ENCODE peak calls at places on chromosomes 4 and X, in nine cellular contexts. R, W, Q, D, L, X, H, B and C are unnamed samples.

GRCh38 chrX:21926527-21927278 is 13.8 kb upstream of the SMS start:
- DNase-seq in R (peak), W (no peak), Q (peak), D (peak), L (peak), X (no peak), H (no peak), B (no peak), C (no peak)

GRCh38 chr4:158016511-158016910 is 156.3 kb downstream of the GASK1B start:
- DNase-seq in R (peak), W (no peak), Q (no peak), D (no peak), L (no peak), X (no peak), H (no peak), B (no peak), C (no peak)

GRCh38 chr4:39565925-39566630 is 38.8 kb upstream of the UGDH start:
- DNase-seq in R (peak), W (no peak), Q (peak), D (no peak), L (peak), X (no peak), H (no peak), B (no peak), C (no peak)

GRCh38 chrX:106928227-106928626 is 8.0 kb downstream of the CLDN2 start:
- DNase-seq in R (no peak), W (no peak), Q (no peak), D (no peak), L (no peak), X (no peak), H (no peak), B (no peak), C (no peak)

GRCh38 chrX:38006778-38007177 is 425 bp downstream of the SYTL5 start:
- DNase-seq in R (no peak), W (no peak), Q (no peak), D (no peak), L (no peak), X (no peak), H (no peak), B (no peak), C (no peak)

GRCh38 chr4:16772366-16772850 is 126.0 kb downstream of the LDB2 start:
- DNase-seq in R (peak), W (no peak), Q (no peak), D (no peak), L (no peak), X (no peak), H (no peak), B (no peak), C (no peak)

GRCh38 chr4:113469926-113470325 is 291.6 kb downstream of the CAMK2D start:
- DNase-seq in R (no peak), W (no peak), Q (peak), D (no peak), L (no peak), X (no peak), H (no peak), B (no peak), C (no peak)

GRCh38 chr4:178198691-178199090 is 756.5 kb upstream of the AGA start:
- DNase-seq in R (no peak), W (no peak), Q (no peak), D (no peak), L (no peak), X (no peak), H (no peak), B (no peak), C (no peak)

GRCh38 chr4:24322517-24322916 is 261.8 kb downstream of the DHX15 start:
- DNase-seq in R (peak), W (no peak), Q (no peak), D (no peak), L (peak), X (no peak), H (no peak), B (no peak), C (no peak)

GRCh38 chrX:72052415-72053090 is 79.2 kb downstream of the RTL5 start:
- DNase-seq in R (no peak), W (no peak), Q (no peak), D (no peak), L (peak), X (no peak), H (no peak), B (no peak), C (no peak)

GRCh38 chr4:116925900-116926457 is 159.4 kb downstream of the TRAM1L1 start:
- DNase-seq in R (no peak), W (no peak), Q (peak), D (no peak), L (peak), X (no peak), H (peak), B (no peak), C (peak)

GRCh38 chr4:183300070-183300469 is 20.0 kb downstream of the CLDN22 start:
- DNase-seq in R (peak), W (no peak), Q (peak), D (no peak), L (peak), X (no peak), H (peak), B (peak), C (no peak)

GRCh38 chr4:26223160-26223559 is 97.7 kb upstream of the RBPJ start:
- DNase-seq in R (peak), W (no peak), Q (no peak), D (no peak), L (no peak), X (no peak), H (no peak), B (no peak), C (no peak)

GRCh38 chr4:152849350-152849749 is 69.6 kb downstream of the ARFIP1 start:
- DNase-seq in R (no peak), W (no peak), Q (no peak), D (no peak), L (no peak), X (no peak), H (no peak), B (no peak), C (no peak)

GRCh38 chrX:148867596-148867995 is 367.2 kb downstream of the AFF2 start:
- DNase-seq in R (no peak), W (no peak), Q (no peak), D (no peak), L (no peak), X (no peak), H (no peak), B (no peak), C (no peak)

GRCh38 chrX:20515841-20516461 is 249.2 kb upstream of the RPS6KA3 start:
- DNase-seq in R (peak), W (no peak), Q (peak), D (peak), L (peak), X (peak), H (no peak), B (no peak), C (no peak)

GRCh38 chrX:68043713-68044438 is 389.4 kb downstream of the OPHN1 start:
- DNase-seq in R (no peak), W (no peak), Q (no peak), D (no peak), L (no peak), X (no peak), H (no peak), B (no peak), C (no peak)

GRCh38 chrX:42704454-42704853 is 73.5 kb downstream of the PPP1R2C start:
- DNase-seq in R (peak), W (no peak), Q (no peak), D (no peak), L (no peak), X (no peak), H (no peak), B (no peak), C (no peak)

GRCh38 chr4:25180524-25181131 is 20.4 kb upstream of the SEPSECS start:
- DNase-seq in R (peak), W (no peak), Q (peak), D (no peak), L (peak), X (peak), H (no peak), B (peak), C (peak)

GRCh38 chr4:172830295-172830764 is 338.3 kb upstream of the GALNT7 start:
- DNase-seq in R (peak), W (peak), Q (peak), D (no peak), L (peak), X (no peak), H (no peak), B (peak), C (peak)

GRCh38 chr4:139176299-139177048 is 544 bp downstream of the ELF2 start:
- DNase-seq in R (peak), W (peak), Q (peak), D (peak), L (peak), X (peak), H (peak), B (peak), C (peak)

GRCh38 chr4:25299476-25300203 is 12.9 kb upstream of the ZCCHC4 start:
- DNase-seq in R (no peak), W (no peak), Q (peak), D (no peak), L (peak), X (no peak), H (peak), B (peak), C (no peak)

GRCh38 chr4:122796801-122797404 is 29.7 kb upstream of the FGF2 start:
- DNase-seq in R (no peak), W (no peak), Q (no peak), D (no peak), L (peak), X (no peak), H (no peak), B (no peak), C (no peak)

GRCh38 chr4:41921476-41921875 is 13.8 kb upstream of the TMEM33 start:
- DNase-seq in R (no peak), W (no peak), Q (no peak), D (no peak), L (no peak), X (no peak), H (no peak), B (no peak), C (no peak)

GRCh38 chr4:75820676-75821075 is 81.6 kb downstream of the PPEF2 start:
- DNase-seq in R (no peak), W (no peak), Q (no peak), D (no peak), L (no peak), X (no peak), H (no peak), B (no peak), C (no peak)

GRCh38 chr4:4870493-4871266 is 11.2 kb downstream of the MSX1 start:
- DNase-seq in R (no peak), W (no peak), Q (no peak), D (no peak), L (no peak), X (no peak), H (no peak), B (no peak), C (no peak)

GRCh38 chrX:115606861-115607260 is 45.9 kb downstream of the PLS3 start:
- DNase-seq in R (no peak), W (no peak), Q (no peak), D (no peak), L (peak), X (no peak), H (no peak), B (no peak), C (no peak)

GRCh38 chr4:71841336-71841735 is 57.5 kb upstream of the GC start:
- DNase-seq in R (no peak), W (no peak), Q (no peak), D (no peak), L (no peak), X (no peak), H (no peak), B (no peak), C (no peak)

GRCh38 chr4:123416462-123416861 is 19.9 kb downstream of the SPRY1 start:
- DNase-seq in R (no peak), W (no peak), Q (no peak), D (no peak), L (no peak), X (no peak), H (no peak), B (no peak), C (no peak)

GRCh38 chrX:15816886-15817285 is 26.6 kb downstream of the ZRSR2 start:
- DNase-seq in R (no peak), W (no peak), Q (no peak), D (no peak), L (peak), X (peak), H (no peak), B (no peak), C (no peak)